ENCODE peak calls at places on chromosome 21, in four cellular contexts. One of them, this sample, is unnamed.

GRCh38 chr21:45313682-45314081 is 26.0 kb upstream of the POFUT2 start:
- DNase-seq in hepatocyte: no peak
- DNase-seq in activated T-helper 9 cell treated with anti-CD3 and anti-CD28 coated beads, Interleukin-2, amount 50 U/mL, for 16 hours: no peak
- DNase-seq in MCF 10A: no peak
- DNase-seq in this sample: no peak

GRCh38 chr21:34889287-34889536 is 159.9 kb downstream of the RUNX1 start:
- DNase-seq in activated T-helper 9 cell treated with anti-CD3 and anti-CD28 coated beads, Interleukin-2, amount 50 U/mL, for 16 hours: peak
- DNase-seq in MCF 10A: peak
- DNase-seq in hepatocyte: peak
- DNase-seq in this sample: peak

GRCh38 chr21:25997788-25998611 is 172.6 kb downstream of the APP start:
- DNase-seq in hepatocyte: peak
- DNase-seq in MCF 10A: no peak
- DNase-seq in activated T-helper 9 cell treated with anti-CD3 and anti-CD28 coated beads, Interleukin-2, amount 50 U/mL, for 16 hours: no peak
- DNase-seq in this sample: no peak

GRCh38 chr21:16071082-16071481 is 341.3 kb downstream of the USP25 start:
- DNase-seq in activated T-helper 9 cell treated with anti-CD3 and anti-CD28 coated beads, Interleukin-2, amount 50 U/mL, for 16 hours: no peak
- DNase-seq in hepatocyte: no peak
- DNase-seq in MCF 10A: no peak
- DNase-seq in this sample: no peak

GRCh38 chr21:32829504-32829903 is 57.9 kb upstream of the PAXBP1 start:
- DNase-seq in activated T-helper 9 cell treated with anti-CD3 and anti-CD28 coated beads, Interleukin-2, amount 50 U/mL, for 16 hours: no peak
- DNase-seq in MCF 10A: no peak
- DNase-seq in hepatocyte: no peak
- DNase-seq in this sample: no peak

GRCh38 chr21:38775733-38776132 is 30.0 kb upstream of the ETS2 start:
- DNase-seq in MCF 10A: no peak
- DNase-seq in activated T-helper 9 cell treated with anti-CD3 and anti-CD28 coated beads, Interleukin-2, amount 50 U/mL, for 16 hours: no peak
- DNase-seq in hepatocyte: no peak
- DNase-seq in this sample: no peak

GRCh38 chr21:46035809-46036695 is 54.5 kb downstream of the COL6A1 start:
- DNase-seq in MCF 10A: no peak
- DNase-seq in activated T-helper 9 cell treated with anti-CD3 and anti-CD28 coated beads, Interleukin-2, amount 50 U/mL, for 16 hours: no peak
- DNase-seq in hepatocyte: peak
- DNase-seq in this sample: no peak

GRCh38 chr21:46322351-46323226 is 1.1 kb downstream of the C21orf58 start:
- DNase-seq in hepatocyte: peak
- DNase-seq in activated T-helper 9 cell treated with anti-CD3 and anti-CD28 coated beads, Interleukin-2, amount 50 U/mL, for 16 hours: no peak
- DNase-seq in MCF 10A: peak
- DNase-seq in this sample: no peak

GRCh38 chr21:24290151-24290833 is 1317.0 kb downstream of the MRPL39 start:
- DNase-seq in MCF 10A: no peak
- DNase-seq in hepatocyte: no peak
- DNase-seq in activated T-helper 9 cell treated with anti-CD3 and anti-CD28 coated beads, Interleukin-2, amount 50 U/mL, for 16 hours: peak
- DNase-seq in this sample: no peak